ENCODE peak calls at places on chromosomes 16 and 17, in seven cellular contexts. T is PC-3, Q is A549, J is heart right ventricle, U is hepatocyte, H is heart left ventricle, F is thoracic aorta. B is an unnamed sample.

GRCh38 chr17:17975441-17975840 is 2.8 kb downstream of the DRC3 start:
- DNase-seq in Q (no peak), U (no peak), T (no peak), H (no peak), J (no peak), F (no peak), B (no peak)

GRCh38 chr17:47735536-47736011 is 2.5 kb downstream of the TBX21 start:
- DNase-seq in Q (no peak), U (no peak), T (no peak), H (no peak), F (no peak), J (no peak), B (no peak)

GRCh38 chr16:69618721-69619120 is 53.0 kb downstream of the NFAT5 start:
- DNase-seq in H (no peak), F (no peak), J (no peak), T (no peak), U (no peak), Q (no peak), B (no peak)

GRCh38 chr17:59401725-59402124 is 70.3 kb downstream of the YPEL2 start:
- DNase-seq in T (no peak), J (no peak), U (no peak), F (no peak), Q (no peak), H (no peak), B (no peak)

GRCh38 chr17:31476525-31477416 is 85.3 kb downstream of the RAB11FIP4 start:
- DNase-seq in F (no peak), J (no peak), U (no peak), H (no peak), Q (no peak), T (no peak), B (no peak)

GRCh38 chr17:31699281-31699680 is 159.8 kb downstream of the COPRS start:
- DNase-seq in H (peak; percentile 38), Q (no peak), U (no peak), F (no peak), T (peak; percentile 8), J (no peak), B (no peak)

GRCh38 chr17:42087042-42087701 is 11.1 kb downstream of the ZNF385C start:
- DNase-seq in J (no peak), T (no peak), U (no peak), F (no peak), H (no peak), Q (no peak), B (no peak)

GRCh38 chr17:4172356-4172755 is 29.4 kb downstream of the CYB5D2 start:
- DNase-seq in T (no peak), U (no peak), Q (no peak), F (no peak), H (no peak), J (no peak), B (no peak)

GRCh38 chr16:81238296-81239011 is at the start of gene BCO1:
- DNase-seq in J (no peak), U (peak; percentile 56), Q (peak; percentile 35), F (no peak), T (peak; percentile 53), H (no peak), B (no peak)

GRCh38 chr16:30846649-30847402 is 47.1 kb downstream of the BCL7C start:
- DNase-seq in H (peak; percentile 52), F (no peak), J (no peak), U (no peak), Q (no peak), T (no peak), B (no peak)

GRCh38 chr16:30951785-30952184 is 2.9 kb downstream of the ORAI3 start:
- DNase-seq in J (peak; percentile 68), F (no peak), U (no peak), Q (no peak), T (no peak), H (peak; percentile 69), B (peak; percentile 69)

GRCh38 chr17:68498479-68499326 is 13.5 kb upstream of the PRKAR1A start:
- DNase-seq in U (no peak), F (no peak), H (peak; percentile 72), J (peak; percentile 47), Q (no peak), T (no peak), B (peak; percentile 55)

GRCh38 chr17:13016881-13017622 is 775 bp downstream of the ELAC2 start:
- DNase-seq in H (no peak), F (no peak), T (peak; percentile 31), Q (peak; percentile 44), U (no peak), J (no peak), B (no peak)

GRCh38 chr17:9890124-9890523 is 14.9 kb downstream of the RCVRN start:
- DNase-seq in Q (peak; percentile 52), J (peak; percentile 36), F (no peak), T (peak; percentile 51), U (peak; percentile 35), H (no peak), B (no peak)

GRCh38 chr17:11309850-11310249 is 68.8 kb downstream of the SHISA6 start:
- DNase-seq in H (no peak), F (no peak), U (no peak), Q (no peak), T (no peak), J (no peak), B (no peak)

DNA sequence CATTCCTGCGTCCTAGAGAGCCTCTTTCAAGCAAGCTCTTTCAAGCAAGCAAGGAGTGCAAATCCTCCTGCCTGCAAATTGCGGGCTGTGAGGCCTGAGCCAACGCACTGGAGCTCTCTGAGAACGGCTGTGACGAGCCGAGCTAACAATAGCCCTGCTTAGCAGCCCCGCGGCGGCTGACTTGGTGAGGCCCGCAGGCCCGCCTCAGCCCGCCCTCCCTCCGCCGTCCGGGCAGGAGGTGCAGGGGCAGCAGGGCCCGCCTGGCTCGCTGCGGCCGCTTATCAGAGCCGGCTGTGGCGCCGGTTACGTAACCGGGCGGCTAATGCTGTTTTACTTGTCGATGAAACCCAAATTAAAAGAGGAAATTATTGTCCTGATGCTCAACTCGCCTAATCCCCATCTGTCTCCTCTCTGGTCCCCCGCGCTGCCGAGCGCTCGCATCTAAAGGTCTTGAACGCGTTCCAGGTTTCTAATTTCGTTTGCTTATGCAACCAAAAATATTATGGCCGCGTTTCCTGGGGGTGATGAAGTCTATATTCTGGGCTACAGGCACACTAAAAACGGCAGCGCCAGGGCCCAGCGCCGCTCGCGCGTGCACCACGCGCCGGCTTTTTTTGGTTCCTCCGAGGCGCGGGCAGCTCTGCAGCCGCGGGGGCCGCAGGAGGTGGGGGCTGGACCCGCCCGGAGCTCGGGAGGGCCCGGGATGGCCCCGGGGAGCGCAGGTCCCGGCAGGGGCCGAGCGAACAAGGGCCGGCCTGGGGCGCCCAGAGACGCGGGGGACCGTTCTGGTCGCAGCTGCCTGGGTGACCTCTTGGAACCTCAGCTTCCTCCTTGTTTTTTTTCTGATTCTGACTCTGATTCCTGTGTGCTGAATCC is 65.1 kb upstream of the TOB1 start:
- DNase-seq in Q (no peak), J (peak; percentile 87), F (peak; percentile 70), U (peak; percentile 91), H (peak; percentile 96), T (peak; percentile 75), B (peak; percentile 90)
- TF ChIP-seq CTCF in Q (no peak), J (no peak), F (no peak), U (no peak), H (no peak), T (no peak), B (no peak)

DNA sequence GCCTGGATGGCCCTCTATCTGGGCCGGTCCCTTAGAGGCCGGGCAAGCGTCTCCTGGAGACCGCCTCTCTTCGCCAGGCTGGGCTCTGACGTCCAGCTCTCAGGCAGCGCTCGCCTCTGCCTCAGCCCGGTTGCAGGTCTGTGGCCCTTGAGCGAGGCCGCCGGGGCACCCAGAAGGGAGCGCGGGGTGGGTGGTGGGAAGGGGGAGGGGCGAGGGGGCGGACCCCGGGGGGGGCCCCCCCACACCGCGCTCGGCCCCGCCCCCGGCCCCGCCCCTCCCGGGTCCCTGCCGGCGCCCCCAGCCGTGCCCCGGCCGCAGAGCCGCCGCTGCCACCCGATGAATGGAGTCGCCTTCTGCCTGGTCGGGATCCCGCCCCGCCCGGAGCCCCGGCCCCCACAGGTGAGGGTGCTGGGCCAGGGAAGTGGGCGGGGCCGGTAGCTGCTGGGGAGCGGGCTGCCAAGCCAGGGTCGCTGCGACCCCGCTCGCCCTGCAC is at the start of gene ARHGAP23:
- DNase-seq in U (peak; percentile 74), H (peak; percentile 89), J (peak; percentile 80), T (peak; percentile 41), F (no peak), Q (peak; percentile 60), B (peak; percentile 77)
- H3K4me3 ChIP-seq in U (peak within 1 kb of the TSS; percentile 95), H (peak within 1 kb of the TSS; percentile 97), J (peak within 1 kb of the TSS; percentile 95), T (peak within 1 kb of the TSS; percentile 82), F (peak within 1 kb of the TSS; percentile 98), Q (peak within 1 kb of the TSS; percentile 90), B (peak within 1 kb of the TSS; percentile 89)

GRCh38 chr17:77366558-77367245 is 225.9 kb downstream of the SEC14L1 start:
- DNase-seq in F (no peak), T (no peak), U (peak; percentile 76), H (no peak), Q (no peak), J (no peak), B (no peak)
- TF ChIP-seq CTCF in F (no peak), T (no peak), U (no peak), H (no peak), Q (no peak), J (no peak), B (no peak)

GRCh38 chr16:48905632-48906031 is 295.7 kb upstream of the N4BP1 start:
- DNase-seq in T (no peak), F (no peak), J (no peak), H (no peak), U (no peak), Q (no peak), B (no peak)
- H3K4me3 ChIP-seq in T (no peak overlapping the region), F (no peak overlapping the region), J (no peak overlapping the region), H (no peak overlapping the region), U (no peak overlapping the region), Q (no peak overlapping the region), B (no peak overlapping the region)